ENCODE peak calls at places on chromosome 4, in nine cellular contexts. E, R, V, T, F, Z, C, M and L are unnamed samples.

GRCh38 chr4:174332741-174333493 is 49.2 kb downstream of the CEP44 start:
- DNase-seq in C (no peak), F (no peak), M (no peak), E (peak; percentile 22), Z (no peak), V (no peak), T (no peak), R (no peak), L (no peak)

GRCh38 chr4:88341227-88342192 is 37.1 kb upstream of the HERC6 start:
- DNase-seq in R (peak; percentile 61), Z (no peak), M (no peak), V (no peak), T (peak; percentile 12), C (no peak), E (no peak), F (peak; percentile 95), L (peak; percentile 96)

GRCh38 chr4:77473509-77473908 is 132.1 kb upstream of the CXCL13 start:
- DNase-seq in M (no peak), F (peak; percentile 4), R (no peak), Z (no peak), V (peak; percentile 28), C (no peak), E (peak; percentile 68), T (peak; percentile 11), L (no peak)

GRCh38 chr4:154658680-154659402 is 46.4 kb upstream of the FGG start:
- DNase-seq in F (no peak), R (no peak), C (no peak), V (no peak), M (no peak), E (no peak), T (no peak), Z (no peak), L (no peak)

GRCh38 chr4:80058740-80059139 is 14.3 kb downstream of the ANTXR2 start:
- DNase-seq in V (peak; percentile 92), T (no peak), R (no peak), M (no peak), E (peak; percentile 36), F (peak; percentile 24), C (no peak), Z (no peak), L (no peak)

GRCh38 chr4:915041-915474 is 17.1 kb downstream of the GAK start:
- DNase-seq in T (no peak), R (no peak), C (peak; percentile 7), M (peak; percentile 49), E (no peak), Z (no peak), F (no peak), V (peak; percentile 36), L (no peak)

GRCh38 chr4:88177981-88178632 is 19.7 kb upstream of the ABCG2 start:
- DNase-seq in V (peak; percentile 94), Z (no peak), C (peak; percentile 24), T (peak; percentile 14), R (no peak), F (peak; percentile 85), M (no peak), E (peak; percentile 61), L (peak; percentile 35)

GRCh38 chr4:1371151-1371830 is 24.3 kb downstream of the UVSSA start:
- DNase-seq in V (no peak), M (peak; percentile 33), F (no peak), T (no peak), C (no peak), E (no peak), R (no peak), Z (no peak), L (no peak)

GRCh38 chr4:116702949-116703348 is 382.4 kb downstream of the TRAM1L1 start:
- DNase-seq in C (no peak), V (peak; percentile 35), F (no peak), T (no peak), R (no peak), Z (no peak), M (no peak), E (peak; percentile 47), L (no peak)

DNA sequence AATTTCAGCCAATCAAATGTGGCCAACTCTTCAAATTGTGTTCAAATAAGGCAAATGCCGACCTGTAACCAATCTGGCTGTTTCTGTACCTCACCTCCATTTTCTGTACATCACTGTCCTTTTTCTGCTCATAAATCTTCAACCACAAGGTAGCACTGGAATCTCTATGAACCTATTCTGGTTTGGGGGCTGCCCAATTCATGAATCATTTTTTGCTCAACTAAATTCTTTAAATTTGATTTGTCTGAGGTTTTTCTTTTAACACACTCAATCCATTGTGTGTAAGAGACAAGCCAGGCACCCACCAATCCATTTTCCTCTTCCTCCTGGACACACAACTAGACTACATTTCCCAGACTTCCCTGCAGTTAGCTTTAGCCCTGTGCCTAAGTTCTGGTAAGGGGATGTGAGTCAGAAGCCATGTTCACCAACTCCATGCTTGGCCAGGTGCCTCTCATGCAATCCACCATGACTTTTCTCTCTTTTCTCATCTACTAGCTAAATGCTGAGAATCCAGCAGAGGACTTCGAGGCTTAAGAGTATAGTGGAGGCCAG is 193.2 kb upstream of the KLF3 start:
- DNase-seq in F (no peak), V (peak; percentile 18), C (no peak), M (no peak), T (no peak), R (no peak), Z (no peak), E (no peak), L (no peak)
- H3K4me3 ChIP-seq in F (no peak overlapping the region), V (no peak overlapping the region), C (no peak overlapping the region), M (no peak overlapping the region), T (no peak overlapping the region), R (no peak overlapping the region), Z (no peak overlapping the region), E (no peak overlapping the region), L (no peak overlapping the region)

GRCh38 chr4:101774807-101775206 is 15.7 kb upstream of the BANK1 start:
- DNase-seq in V (no peak), Z (no peak), R (no peak), F (peak; percentile 23), M (no peak), C (no peak), T (no peak), E (peak; percentile 19), L (peak; percentile 22)

GRCh38 chr4:101780284-101780683 is 10.2 kb upstream of the BANK1 start:
- DNase-seq in M (no peak), Z (no peak), F (no peak), C (no peak), V (no peak), E (no peak), T (no peak), R (no peak), L (no peak)

GRCh38 chr4:101782546-101782945 is 8.0 kb upstream of the BANK1 start:
- DNase-seq in C (no peak), V (no peak), R (no peak), E (peak; percentile 86), F (no peak), T (no peak), Z (no peak), M (no peak), L (no peak)

GRCh38 chr4:101777431-101777830 is 13.1 kb upstream of the BANK1 start:
- DNase-seq in E (no peak), R (no peak), C (no peak), F (no peak), Z (no peak), V (no peak), M (no peak), T (no peak), L (no peak)
- H3K4me3 ChIP-seq in E (no peak overlapping the region), R (no peak overlapping the region), C (no peak overlapping the region), F (no peak overlapping the region), Z (no peak overlapping the region), V (no peak overlapping the region), M (no peak overlapping the region), T (no peak overlapping the region), L (no peak overlapping the region)

DNA sequence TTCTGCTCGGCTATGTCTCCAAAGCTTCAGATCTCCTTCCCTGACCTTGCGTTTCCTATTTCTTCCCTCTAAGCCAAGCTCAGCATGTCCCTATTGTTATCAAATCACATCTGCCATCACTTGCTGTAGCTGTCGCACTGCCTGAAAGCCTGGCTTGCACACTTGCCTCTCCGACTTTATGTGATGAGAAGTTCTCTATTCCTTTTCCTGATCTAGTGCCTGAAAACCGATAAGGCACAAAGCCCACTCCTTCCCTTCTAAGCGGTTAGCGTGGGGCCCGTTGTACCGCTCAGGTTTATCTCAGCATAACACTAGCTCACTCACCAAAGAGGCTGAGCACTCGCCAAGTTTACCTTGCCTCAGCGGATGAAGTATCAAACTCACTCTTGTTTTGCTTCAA is 816 bp downstream of the NMU start:
- DNase-seq in C (no peak), Z (peak; percentile 14), E (no peak), F (no peak), R (no peak), M (no peak), T (no peak), V (no peak), L (no peak)
- H3K4me3 ChIP-seq in C (no peak overlapping the region), Z (peak overlapping the region; percentile 68), E (no peak overlapping the region), F (no peak overlapping the region), R (peak overlapping the region; percentile 42), M (peak overlapping the region; percentile 49), T (no peak overlapping the region), V (no peak overlapping the region), L (no peak overlapping the region)

GRCh38 chr4:145605941-145606340 is 13.2 kb upstream of the MMAA start:
- DNase-seq in R (no peak), V (no peak), Z (no peak), T (no peak), F (no peak), M (no peak), C (no peak), E (no peak), L (no peak)

GRCh38 chr4:145602129-145602760 is 16.9 kb upstream of the MMAA start:
- DNase-seq in M (no peak), R (no peak), E (no peak), C (no peak), V (no peak), F (peak; percentile 25), T (no peak), Z (no peak), L (no peak)
- H3K4me3 ChIP-seq in M (no peak overlapping the region), R (no peak overlapping the region), E (no peak overlapping the region), C (no peak overlapping the region), V (no peak overlapping the region), F (no peak overlapping the region), T (no peak overlapping the region), Z (no peak overlapping the region), L (no peak overlapping the region)

GRCh38 chr4:52098618-52099017 is 47.5 kb downstream of the SPATA18 start:
- DNase-seq in R (no peak), Z (no peak), C (no peak), M (no peak), E (no peak), T (no peak), F (no peak), V (peak; percentile 8), L (no peak)
- H3K4me3 ChIP-seq in R (no peak overlapping the region), Z (no peak overlapping the region), C (no peak overlapping the region), M (no peak overlapping the region), E (no peak overlapping the region), T (no peak overlapping the region), F (no peak overlapping the region), V (no peak overlapping the region), L (no peak overlapping the region)